ENCODE peak calls at places on chromosomes 2 and 18, in five cellular contexts. One of them, this sample, is unnamed.

GRCh38 chr18:55041366-55041765 is 82.1 kb upstream of the CCDC68 start:
- DNase-seq in sigmoid colon: no peak
- DNase-seq in upper lobe of left lung: no peak
- DNase-seq in GM12878: no peak
- DNase-seq in HepG2: no peak
- DNase-seq in this sample: no peak

GRCh38 chr2:487495-488079 is 189.6 kb downstream of the TMEM18 start:
- DNase-seq in GM12878: no peak
- DNase-seq in upper lobe of left lung: no peak
- DNase-seq in sigmoid colon: no peak
- DNase-seq in HepG2: no peak
- DNase-seq in this sample: no peak

GRCh38 chr2:157488877-157489276 is 45.0 kb upstream of the CYTIP start:
- DNase-seq in upper lobe of left lung: no peak
- DNase-seq in HepG2: no peak
- DNase-seq in sigmoid colon: no peak
- DNase-seq in GM12878: no peak
- DNase-seq in this sample: peak; percentile 75

GRCh38 chr2:170813611-170814550 is 2.8 kb upstream of the GAD1 start:
- DNase-seq in GM12878: no peak
- DNase-seq in HepG2: peak; percentile 41
- DNase-seq in sigmoid colon: no peak
- DNase-seq in upper lobe of left lung: peak; percentile 39
- DNase-seq in this sample: no peak

GRCh38 chr2:8298783-8299182 is 383.1 kb upstream of the ID2 start:
- DNase-seq in sigmoid colon: peak; percentile 71
- DNase-seq in GM12878: no peak
- DNase-seq in upper lobe of left lung: peak; percentile 83
- DNase-seq in HepG2: no peak
- DNase-seq in this sample: no peak

GRCh38 chr2:106137944-106138903 is 55.9 kb downstream of the UXS1 start:
- DNase-seq in GM12878: no peak
- DNase-seq in HepG2: no peak
- DNase-seq in upper lobe of left lung: no peak
- DNase-seq in sigmoid colon: no peak
- DNase-seq in this sample: no peak

GRCh38 chr18:38909972-38910371 is 1344.4 kb upstream of the CELF4 start:
- DNase-seq in sigmoid colon: no peak
- DNase-seq in HepG2: no peak
- DNase-seq in GM12878: no peak
- DNase-seq in upper lobe of left lung: no peak
- DNase-seq in this sample: no peak

GRCh38 chr18:48022531-48023330 is 92.3 kb upstream of the SMAD2 start:
- DNase-seq in HepG2: peak; percentile 59
- DNase-seq in upper lobe of left lung: peak; percentile 38
- DNase-seq in sigmoid colon: peak; percentile 40
- DNase-seq in GM12878: peak; percentile 12
- DNase-seq in this sample: no peak

GRCh38 chr2:36824281-36824680 is 127.8 kb downstream of the VIT start:
- DNase-seq in GM12878: no peak
- DNase-seq in HepG2: no peak
- DNase-seq in upper lobe of left lung: no peak
- DNase-seq in sigmoid colon: no peak
- DNase-seq in this sample: no peak

DNA sequence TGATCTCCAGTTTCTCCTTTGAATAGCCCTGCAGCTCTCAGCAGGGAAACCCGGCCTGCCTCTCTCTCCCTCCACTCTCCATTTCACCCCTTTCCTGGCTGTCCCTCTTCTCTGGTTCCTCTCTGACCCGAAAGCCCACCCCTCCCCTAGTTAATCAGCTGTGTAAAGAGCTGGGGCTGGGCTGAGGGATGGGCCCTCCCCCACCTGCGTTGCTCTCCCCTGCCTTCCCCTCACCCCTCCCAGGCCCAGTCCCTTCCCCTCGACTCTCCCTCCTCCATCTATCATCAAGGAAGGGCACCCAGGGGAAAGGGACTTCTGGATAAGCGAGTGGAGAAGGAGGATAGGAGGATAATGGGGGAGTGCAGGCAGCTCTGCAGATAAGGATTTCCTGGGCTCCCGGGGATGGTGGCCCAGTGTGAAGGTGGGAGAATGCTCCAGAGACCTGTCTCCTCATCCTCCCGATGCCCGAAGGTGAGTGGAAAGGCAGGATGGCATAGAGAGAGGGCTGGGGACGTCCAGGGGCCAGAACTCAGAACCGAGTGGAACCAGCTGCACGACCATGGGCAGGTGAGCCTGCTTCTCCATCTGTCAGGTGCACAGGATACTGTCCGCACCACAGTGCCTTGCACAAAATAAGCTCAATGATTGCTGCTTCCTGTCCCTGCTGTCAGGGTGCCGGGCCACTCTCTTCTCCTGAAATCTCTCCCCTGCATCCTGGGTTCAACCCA is 12.0 kb downstream of the SLC30A3 start:
- DNase-seq in upper lobe of left lung: no peak
- DNase-seq in HepG2: no peak
- DNase-seq in GM12878: no peak
- DNase-seq in sigmoid colon: no peak
- DNase-seq in this sample: no peak
- TF ChIP-seq POLR2AphosphoS5 in upper lobe of left lung: no peak
- TF ChIP-seq POLR2AphosphoS5 in HepG2: no peak
- TF ChIP-seq POLR2AphosphoS5 in GM12878: no peak
- TF ChIP-seq POLR2AphosphoS5 in sigmoid colon: no peak
- TF ChIP-seq POLR2AphosphoS5 in this sample: no peak

GRCh38 chr2:96305091-96305978 is at the start of gene SNRNP200:
- DNase-seq in GM12878: no peak
- DNase-seq in upper lobe of left lung: peak; percentile 90
- DNase-seq in sigmoid colon: peak; percentile 93
- DNase-seq in HepG2: peak; percentile 86
- DNase-seq in this sample: peak; percentile 91
- TF ChIP-seq EP300 in GM12878: peak; percentile 33
- TF ChIP-seq EP300 in upper lobe of left lung: no peak
- TF ChIP-seq EP300 in sigmoid colon: no peak
- TF ChIP-seq EP300 in HepG2: no peak
- TF ChIP-seq EP300 in this sample: no peak

DNA sequence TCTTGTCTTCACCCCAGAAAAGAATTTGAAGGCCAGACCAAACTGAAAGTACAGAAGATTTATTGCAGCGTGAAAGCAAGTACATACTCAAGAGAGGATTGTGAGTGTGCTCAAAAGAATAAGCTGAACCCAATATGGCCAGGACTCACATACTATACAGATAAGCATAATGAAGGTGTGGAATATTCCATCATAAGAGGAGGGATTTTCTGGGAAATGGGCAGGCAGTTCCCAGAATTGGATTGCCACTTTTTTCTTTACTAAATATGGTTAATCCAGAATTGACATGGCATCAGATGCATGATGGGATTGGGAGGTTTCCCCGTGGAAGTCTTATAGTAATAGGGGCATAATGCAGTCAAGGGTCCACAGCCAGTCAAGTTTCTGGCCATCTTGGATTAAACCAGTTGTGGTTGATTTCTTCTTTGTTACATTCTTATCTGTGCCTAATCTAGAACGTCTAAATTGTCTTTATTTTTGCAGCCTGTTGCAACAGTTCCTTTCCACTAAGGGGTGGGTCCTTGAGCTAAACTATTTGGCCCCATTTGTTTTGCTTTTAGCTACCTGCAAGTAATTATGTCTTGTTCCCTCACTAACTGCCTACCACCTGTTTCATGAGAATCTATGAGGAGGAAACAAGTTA is 9.0 kb downstream of the SP140L start:
- DNase-seq in upper lobe of left lung: no peak
- DNase-seq in GM12878: no peak
- DNase-seq in sigmoid colon: no peak
- DNase-seq in HepG2: no peak
- DNase-seq in this sample: no peak
- TF ChIP-seq POLR2AphosphoS5 in upper lobe of left lung: no peak
- TF ChIP-seq POLR2AphosphoS5 in GM12878: no peak
- TF ChIP-seq POLR2AphosphoS5 in sigmoid colon: no peak
- TF ChIP-seq POLR2AphosphoS5 in HepG2: no peak
- TF ChIP-seq POLR2AphosphoS5 in this sample: no peak

GRCh38 chr2:100812573-100812972 is 7.4 kb upstream of the NPAS2 start:
- DNase-seq in upper lobe of left lung: no peak
- DNase-seq in GM12878: no peak
- DNase-seq in sigmoid colon: no peak
- DNase-seq in HepG2: no peak
- DNase-seq in this sample: no peak

GRCh38 chr2:100813527-100813926 is 6.4 kb upstream of the NPAS2 start:
- DNase-seq in upper lobe of left lung: no peak
- DNase-seq in HepG2: no peak
- DNase-seq in sigmoid colon: no peak
- DNase-seq in GM12878: no peak
- DNase-seq in this sample: no peak

GRCh38 chr2:100812141-100812540 is 7.8 kb upstream of the NPAS2 start:
- DNase-seq in GM12878: no peak
- DNase-seq in sigmoid colon: no peak
- DNase-seq in upper lobe of left lung: no peak
- DNase-seq in HepG2: no peak
- DNase-seq in this sample: no peak

GRCh38 chr2:100814453-100814852 is 5.5 kb upstream of the NPAS2 start:
- DNase-seq in GM12878: no peak
- DNase-seq in HepG2: peak; percentile 88
- DNase-seq in sigmoid colon: no peak
- DNase-seq in upper lobe of left lung: no peak
- DNase-seq in this sample: peak; percentile 77

GRCh38 chr2:100814043-100814442 is 5.9 kb upstream of the NPAS2 start:
- DNase-seq in upper lobe of left lung: no peak
- DNase-seq in HepG2: no peak
- DNase-seq in GM12878: no peak
- DNase-seq in sigmoid colon: no peak
- DNase-seq in this sample: no peak
- TF ChIP-seq EP300 in upper lobe of left lung: no peak
- TF ChIP-seq EP300 in HepG2: no peak
- TF ChIP-seq EP300 in GM12878: no peak
- TF ChIP-seq EP300 in sigmoid colon: no peak
- TF ChIP-seq EP300 in this sample: no peak

GRCh38 chr18:5895886-5896740 is 791 bp upstream of the TMEM200C start:
- DNase-seq in upper lobe of left lung: peak; percentile 25
- DNase-seq in sigmoid colon: peak; percentile 74
- DNase-seq in GM12878: no peak
- DNase-seq in HepG2: no peak
- DNase-seq in this sample: no peak
- TF ChIP-seq POLR2AphosphoS5 in upper lobe of left lung: no peak
- TF ChIP-seq POLR2AphosphoS5 in sigmoid colon: no peak
- TF ChIP-seq POLR2AphosphoS5 in GM12878: no peak
- TF ChIP-seq POLR2AphosphoS5 in HepG2: no peak
- TF ChIP-seq POLR2AphosphoS5 in this sample: no peak

GRCh38 chr2:9401059-9401547 is 22.2 kb downstream of the ITGB1BP1 start:
- DNase-seq in upper lobe of left lung: no peak
- DNase-seq in HepG2: no peak
- DNase-seq in sigmoid colon: peak; percentile 56
- DNase-seq in GM12878: no peak
- DNase-seq in this sample: no peak

GRCh38 chr2:9400268-9401058 is 22.9 kb downstream of the ITGB1BP1 start:
- DNase-seq in sigmoid colon: peak; percentile 64
- DNase-seq in upper lobe of left lung: no peak
- DNase-seq in GM12878: no peak
- DNase-seq in HepG2: no peak
- DNase-seq in this sample: no peak

GRCh38 chr2:9397201-9397600 is 26.1 kb downstream of the ITGB1BP1 start:
- DNase-seq in GM12878: no peak
- DNase-seq in sigmoid colon: peak; percentile 41
- DNase-seq in upper lobe of left lung: no peak
- DNase-seq in HepG2: no peak
- DNase-seq in this sample: no peak

GRCh38 chr2:9394816-9395215 is 28.5 kb downstream of the ITGB1BP1 start:
- DNase-seq in sigmoid colon: peak; percentile 57
- DNase-seq in upper lobe of left lung: no peak
- DNase-seq in GM12878: no peak
- DNase-seq in HepG2: no peak
- DNase-seq in this sample: no peak

GRCh38 chr2:9398881-9399805 is 24.2 kb downstream of the ITGB1BP1 start:
- DNase-seq in HepG2: no peak
- DNase-seq in sigmoid colon: peak; percentile 92
- DNase-seq in GM12878: no peak
- DNase-seq in upper lobe of left lung: no peak
- DNase-seq in this sample: no peak
- TF ChIP-seq EP300 in HepG2: no peak
- TF ChIP-seq EP300 in sigmoid colon: no peak
- TF ChIP-seq EP300 in GM12878: no peak
- TF ChIP-seq EP300 in upper lobe of left lung: no peak
- TF ChIP-seq EP300 in this sample: no peak